ENCODE peak calls at places on chromosomes 13 and 19, in six cellular contexts. H is osteocyte, Z is myocyte, S is foreskin fibroblast, G is heart right ventricle, A is small intestine. I is an unnamed sample.
A peak's percentile ranks its signal among the peaks of the same experiment; 100 is the strongest.

GRCh38 chr19:50046649-50047503 is 21.1 kb downstream of the ZNF473 start:
- DNase-seq in H (no peak), Z (no peak), S (peak; percentile 43), G (peak; percentile 45), A (peak; percentile 6), I (no peak)

GRCh38 chr19:13849991-13850909 is 26.7 kb upstream of the NANOS3 start:
- DNase-seq in H (peak; percentile 96), Z (peak; percentile 80), S (peak; percentile 93), G (peak; percentile 92), A (peak; percentile 73), I (no peak)

GRCh38 chr13:30047154-30047874 is 196.9 kb upstream of the UBL3 start:
- DNase-seq in H (no peak), Z (peak; percentile 72), S (no peak), G (no peak), A (peak; percentile 74), I (no peak)

GRCh38 chr19:11096210-11096841 is 7.1 kb downstream of the LDLR start:
- DNase-seq in H (peak; percentile 91), Z (peak; percentile 36), S (peak; percentile 46), G (peak; percentile 60), A (peak; percentile 52), I (no peak)

GRCh38 chr13:106337096-106337495 is 198.4 kb downstream of the EFNB2 start:
- DNase-seq in H (no peak), Z (no peak), S (peak; percentile 55), G (no peak), A (no peak), I (no peak)

GRCh38 chr13:76828316-76828741 is 57.9 kb downstream of the KCTD12 start:
- DNase-seq in H (no peak), Z (no peak), S (peak; percentile 64), G (no peak), A (no peak), I (no peak)

GRCh38 chr19:11964496-11964857 is 363 bp upstream of the ZNF763 start:
- DNase-seq in H (no peak), Z (no peak), S (no peak), G (peak; percentile 46), A (no peak), I (no peak)

GRCh38 chr13:54980651-54981050 is 1952.0 kb downstream of the OLFM4 start:
- DNase-seq in H (no peak), Z (no peak), S (no peak), G (no peak), A (no peak), I (no peak)

GRCh38 chr13:95226932-95227718 is 74.1 kb downstream of the ABCC4 start:
- DNase-seq in H (no peak), Z (no peak), S (no peak), G (no peak), A (no peak), I (no peak)

GRCh38 chr13:77429320-77430142 is 102.6 kb upstream of the MYCBP2 start:
- DNase-seq in H (no peak), Z (peak; percentile 37), S (no peak), G (no peak), A (no peak), I (no peak)

GRCh38 chr13:25192936-25193335 is 20.8 kb upstream of the AMER2 start:
- DNase-seq in H (no peak), Z (no peak), S (no peak), G (no peak), A (no peak), I (no peak)

I was measured in type B pancreatic cell.